ENCODE peak calls at places on chromosomes 3 and 15, in six cellular contexts. B is GM12891, W is HepG2, N is K562, M is GM12878, A is H1. J is an unnamed sample.
A peak's percentile ranks its signal among the peaks of the same experiment; 100 is the strongest.

GRCh38 chr3:42698911-42699230 is 3.7 kb downstream of the HHATL start:
- DNase-seq in B (no peak), W (no peak), N (no peak), M (no peak), A (peak; percentile 35), J (peak; percentile 3)

GRCh38 chr3:160667452-160667851 is 9.5 kb upstream of the ARL14 start:
- DNase-seq in B (no peak), W (no peak), N (no peak), M (no peak), A (no peak), J (no peak)

GRCh38 chr3:38581774-38582173 is 67.7 kb downstream of the SCN5A start:
- DNase-seq in B (no peak), W (no peak), N (no peak), M (no peak), A (peak; percentile 27), J (no peak)

GRCh38 chr3:19104459-19104858 is 43.9 kb upstream of the KCNH8 start:
- DNase-seq in B (no peak), W (no peak), N (no peak), M (no peak), A (no peak), J (no peak)

GRCh38 chr15:54197995-54198394 is 219.8 kb downstream of the UNC13C start:
- DNase-seq in B (no peak), W (no peak), N (no peak), M (no peak), A (no peak), J (no peak)

GRCh38 chr3:143283432-143284128 is 164.0 kb downstream of the CHST2 start:
- DNase-seq in B (no peak), W (no peak), N (peak; percentile 95), M (no peak), A (no peak), J (no peak)

GRCh38 chr15:36361351-36361870 is 218.0 kb upstream of the CDIN1 start:
- DNase-seq in B (no peak), W (no peak), N (no peak), M (no peak), A (no peak), J (no peak)

GRCh38 chr3:120753831-120754230 is 11.3 kb downstream of the GTF2E1 start:
- DNase-seq in B (no peak), W (no peak), N (no peak), M (no peak), A (no peak), J (no peak)

GRCh38 chr3:48268936-48269551 is 28.1 kb downstream of the ZNF589 start:
- DNase-seq in B (no peak), W (no peak), N (no peak), M (no peak), A (no peak), J (no peak)

GRCh38 chr3:17928502-17929145 is 186.2 kb upstream of the TBC1D5 start:
- DNase-seq in B (no peak), W (no peak), N (no peak), M (no peak), A (no peak), J (no peak)

GRCh38 chr3:152720941-152721718 is 113.8 kb upstream of the P2RY1 start:
- DNase-seq in B (no peak), W (no peak), N (no peak), M (no peak), A (no peak), J (no peak)

GRCh38 chr3:193872265-193872753 is 263.6 kb upstream of the HES1 start:
- DNase-seq in B (no peak), W (peak; percentile 70), N (peak; percentile 68), M (no peak), A (no peak), J (no peak)

GRCh38 chr15:66115568-66116206 is 137.9 kb downstream of the MEGF11 start:
- DNase-seq in B (no peak), W (no peak), N (no peak), M (no peak), A (no peak), J (no peak)

GRCh38 chr3:143881102-143881501 is 32.8 kb upstream of the SLC9A9 start:
- DNase-seq in B (no peak), W (no peak), N (no peak), M (no peak), A (no peak), J (no peak)

GRCh38 chr15:81783076-81783475 is 262.7 kb downstream of the MEX3B start:
- DNase-seq in B (no peak), W (no peak), N (no peak), M (no peak), A (peak; percentile 8), J (no peak)

GRCh38 chr3:123365450-123366143 is 83.3 kb downstream of the ADCY5 start:
- DNase-seq in B (no peak), W (peak; percentile 16), N (peak; percentile 35), M (no peak), A (no peak), J (no peak)

GRCh38 chr15:65829150-65829764 is 37.2 kb upstream of the DENND4A start:
- DNase-seq in B (no peak), W (peak; percentile 33), N (peak; percentile 40), M (no peak), A (no peak), J (no peak)

GRCh38 chr3:149378420-149379388 is 1.3 kb upstream of the TM4SF1 start:
- DNase-seq in B (no peak), W (no peak), N (no peak), M (no peak), A (no peak), J (no peak)

GRCh38 chr3:60584250-60584649 is 667.0 kb downstream of the FHIT start:
- DNase-seq in B (no peak), W (no peak), N (no peak), M (no peak), A (no peak), J (no peak)

GRCh38 chr3:13792512-13793347 is 87.1 kb downstream of the WNT7A start:
- DNase-seq in B (no peak), W (no peak), N (no peak), M (no peak), A (no peak), J (no peak)

GRCh38 chr15:41546846-41547786 is 3.1 kb upstream of the RPAP1 start:
- DNase-seq in B (no peak), W (no peak), N (peak; percentile 22), M (no peak), A (no peak), J (no peak)

GRCh38 chr3:156668073-156668763 is 6.2 kb upstream of the TIPARP start:
- DNase-seq in B (no peak), W (no peak), N (no peak), M (no peak), A (no peak), J (no peak)

GRCh38 chr3:40096561-40097506 is 212.7 kb upstream of the EIF1B start:
- DNase-seq in B (no peak), W (no peak), N (no peak), M (no peak), A (no peak), J (no peak)

GRCh38 chr3:125401402-125401801 is 26.3 kb upstream of the ZNF148 start:
- DNase-seq in B (no peak), W (peak; percentile 49), N (no peak), M (no peak), A (no peak), J (no peak)

GRCh38 chr3:33660035-33660434 is 58.0 kb downstream of the CLASP2 start:
- DNase-seq in B (no peak), W (no peak), N (no peak), M (no peak), A (no peak), J (no peak)

GRCh38 chr3:9793161-9793781 is 389 bp downstream of the ARPC4 start:
- DNase-seq in B (no peak), W (peak; percentile 28), N (peak; percentile 56), M (no peak), A (no peak), J (no peak)
- TF ChIP-seq POLR2A in B (peak; percentile 88), W (no peak), N (peak; percentile 6), M (peak; percentile 52), A (peak; percentile 56), J (peak; percentile 81)

GRCh38 chr15:45393851-45394250 is 15.5 kb upstream of the GATM start:
- DNase-seq in B (no peak), W (peak; percentile 59), N (no peak), M (no peak), A (no peak), J (no peak)

GRCh38 chr15:45395956-45396355 is 17.6 kb upstream of the GATM start:
- DNase-seq in B (no peak), W (no peak), N (no peak), M (no peak), A (no peak), J (no peak)

GRCh38 chr15:45394681-45395080 is 16.3 kb upstream of the GATM start:
- DNase-seq in B (no peak), W (no peak), N (no peak), M (no peak), A (no peak), J (no peak)

GRCh38 chr15:45389351-45389750 is 11.0 kb upstream of the GATM start:
- DNase-seq in B (no peak), W (no peak), N (no peak), M (no peak), A (no peak), J (no peak)

GRCh38 chr15:45391746-45392711 is 13.7 kb upstream of the GATM start:
- DNase-seq in B (no peak), W (no peak), N (no peak), M (peak; percentile 90), A (no peak), J (peak; percentile 27)
- TF ChIP-seq TAF1 in B (no peak), W (no peak), N (no peak), M (no peak), A (no peak), J (no peak)

GRCh38 chr3:52289747-52290595 is 2.3 kb downstream of the GLYCTK start:
- DNase-seq in B (no peak), W (peak; percentile 97), N (no peak), M (no peak), A (no peak), J (no peak)
- TF ChIP-seq POLR2A in B (no peak), W (peak; percentile 99), N (no peak), M (no peak), A (no peak), J (no peak)

GRCh38 chr3:58667229-58667628 is 655 bp upstream of the FAM3D start:
- DNase-seq in B (no peak), W (no peak), N (no peak), M (no peak), A (no peak), J (no peak)

GRCh38 chr3:58664611-58665010 is 2.0 kb downstream of the FAM3D start:
- DNase-seq in B (no peak), W (no peak), N (no peak), M (no peak), A (no peak), J (no peak)

GRCh38 chr3:58666683-58667082 is at the start of gene FAM3D:
- DNase-seq in B (no peak), W (no peak), N (no peak), M (no peak), A (no peak), J (no peak)

GRCh38 chr3:58667704-58668103 is 1.1 kb upstream of the FAM3D start:
- DNase-seq in B (no peak), W (no peak), N (no peak), M (no peak), A (no peak), J (no peak)

DNA sequence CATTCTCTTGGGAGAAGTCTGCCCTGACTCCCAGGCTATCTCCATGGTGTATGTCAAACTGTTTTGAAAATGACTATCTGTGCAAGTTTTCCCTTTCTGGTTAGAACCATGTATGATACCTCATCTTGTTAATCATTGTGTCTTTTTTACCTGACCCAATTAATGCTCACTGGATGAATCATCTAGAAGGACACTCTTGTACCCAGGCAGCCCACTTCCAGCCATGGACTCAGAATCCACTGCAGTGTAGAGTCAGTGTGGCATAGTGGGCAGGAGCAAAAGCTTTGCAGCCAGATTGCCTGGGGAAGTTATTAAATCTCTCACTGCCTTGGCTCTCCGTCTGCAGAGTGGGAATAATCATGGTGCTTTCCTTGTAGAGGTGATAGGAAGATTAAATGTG is 1.2 kb downstream of the FAM3D start:
- DNase-seq in B (no peak), W (no peak), N (no peak), M (no peak), A (no peak), J (no peak)
- TF ChIP-seq TAF1 in B (no peak), W (no peak), N (no peak), M (no peak), A (no peak), J (no peak)